ENCODE peak calls at places on chromosomes 5 and 9, in four cellular contexts. Z is IMR-90, S is mesendoderm, K is H1. E is an unnamed sample.
A peak's percentile ranks its signal among the peaks of the same experiment; 100 is the strongest.

GRCh38 chr9:73183917-73184861 is 32.5 kb downstream of the ANXA1 start:
- DNase-seq in Z (peak; percentile 65), S (peak; percentile 29), K (no peak), E (no peak)

GRCh38 chr9:96251451-96251850 is 50.5 kb downstream of the HSD17B3 start:
- DNase-seq in Z (no peak), S (no peak), K (no peak), E (no peak)

GRCh38 chr9:110049699-110050450 is 158.1 kb downstream of the C9orf152 start:
- DNase-seq in Z (no peak), S (peak; percentile 62), K (no peak), E (peak; percentile 48)

GRCh38 chr9:95901506-95901905 is 26.0 kb downstream of the ERCC6L2 start:
- DNase-seq in Z (no peak), S (no peak), K (no peak), E (no peak)

GRCh38 chr9:126157409-126157808 is 169.2 kb upstream of the MVB12B start:
- DNase-seq in Z (no peak), S (no peak), K (no peak), E (no peak)

GRCh38 chr9:99115947-99116543 is 11.1 kb downstream of the TGFBR1 start:
- DNase-seq in Z (no peak), S (peak; percentile 19), K (no peak), E (no peak)

GRCh38 chr9:3768698-3769458 is 243.1 kb upstream of the RFX3 start:
- DNase-seq in Z (peak; percentile 11), S (no peak), K (no peak), E (no peak)

GRCh38 chr9:89674667-89675402 is 70.0 kb downstream of the GADD45G start:
- DNase-seq in Z (no peak), S (peak; percentile 93), K (peak; percentile 70), E (peak; percentile 86)

GRCh38 chr5:172713113-172713808 is 57.7 kb downstream of the DUSP1 start:
- DNase-seq in Z (no peak), S (no peak), K (no peak), E (no peak)

GRCh38 chr5:2629035-2629434 is 122.4 kb downstream of the IRX2 start:
- DNase-seq in Z (no peak), S (peak; percentile 23), K (no peak), E (no peak)

GRCh38 chr5:120464627-120465280 is 654 bp downstream of the PRR16 start:
- DNase-seq in Z (peak; percentile 64), S (peak; percentile 71), K (no peak), E (peak; percentile 60)

GRCh38 chr5:150069619-150070276 is 16.6 kb downstream of the CSF1R start:
- DNase-seq in Z (no peak), S (no peak), K (no peak), E (no peak)

GRCh38 chr9:34413229-34413852 is 36.6 kb upstream of the MYORG start:
- DNase-seq in Z (peak; percentile 43), S (peak; percentile 69), K (no peak), E (peak; percentile 58)

GRCh38 chr9:20683351-20684034 is 566 bp upstream of the FOCAD start:
- DNase-seq in Z (peak; percentile 70), S (peak; percentile 63), K (no peak), E (no peak)

GRCh38 chr9:37919166-37919955 is 15.4 kb upstream of the SLC25A51 start:
- DNase-seq in Z (no peak), S (no peak), K (no peak), E (no peak)

GRCh38 chr5:130109152-130109551 is 204.9 kb downstream of the CHSY3 start:
- DNase-seq in Z (peak; percentile 18), S (peak; percentile 66), K (no peak), E (no peak)

GRCh38 chr5:18534119-18534518 is 899.9 kb downstream of the TAF11L14 start:
- DNase-seq in Z (no peak), S (peak; percentile 45), K (peak; percentile 46), E (peak; percentile 67)

GRCh38 chr5:56100429-56101176 is 105.8 kb upstream of the IL6ST start:
- DNase-seq in Z (no peak), S (no peak), K (no peak), E (no peak)

GRCh38 chr5:122156724-122157325 is 27.5 kb downstream of the ZNF474 start:
- DNase-seq in Z (peak; percentile 78), S (peak; percentile 60), K (no peak), E (no peak)

GRCh38 chr9:37801287-37801850 is 772 bp downstream of the DCAF10 start:
- DNase-seq in Z (peak; percentile 9), S (peak; percentile 53), K (no peak), E (peak; percentile 32)

GRCh38 chr9:100150209-100150608 is 51.2 kb downstream of the INVS start:
- DNase-seq in Z (peak; percentile 44), S (no peak), K (no peak), E (no peak)

GRCh38 chr5:173513521-173513991 is 102.9 kb downstream of the BOD1 start:
- DNase-seq in Z (peak; percentile 34), S (no peak), K (no peak), E (no peak)

GRCh38 chr5:18984559-18985080 is 1003.4 kb downstream of the CDH18 start:
- DNase-seq in Z (no peak), S (no peak), K (no peak), E (no peak)

GRCh38 chr9:99192786-99193465 is 28.8 kb downstream of the ALG2 start:
- DNase-seq in Z (peak; percentile 24), S (peak; percentile 52), K (no peak), E (no peak)

GRCh38 chr5:41094871-41095270 is 23.7 kb upstream of the MROH2B start:
- DNase-seq in Z (no peak), S (peak; percentile 45), K (no peak), E (no peak)

GRCh38 chr5:133366438-133366837 is 245.9 kb downstream of the FSTL4 start:
- DNase-seq in Z (no peak), S (peak; percentile 20), K (no peak), E (no peak)

GRCh38 chr5:14600846-14601245 is 19.3 kb downstream of the OTULINL start:
- DNase-seq in Z (no peak), S (no peak), K (no peak), E (no peak)
- H4K5ac ChIP-seq in Z (no peak overlapping the region), S (no peak overlapping the region), K (no peak overlapping the region), E (no peak overlapping the region)

DNA sequence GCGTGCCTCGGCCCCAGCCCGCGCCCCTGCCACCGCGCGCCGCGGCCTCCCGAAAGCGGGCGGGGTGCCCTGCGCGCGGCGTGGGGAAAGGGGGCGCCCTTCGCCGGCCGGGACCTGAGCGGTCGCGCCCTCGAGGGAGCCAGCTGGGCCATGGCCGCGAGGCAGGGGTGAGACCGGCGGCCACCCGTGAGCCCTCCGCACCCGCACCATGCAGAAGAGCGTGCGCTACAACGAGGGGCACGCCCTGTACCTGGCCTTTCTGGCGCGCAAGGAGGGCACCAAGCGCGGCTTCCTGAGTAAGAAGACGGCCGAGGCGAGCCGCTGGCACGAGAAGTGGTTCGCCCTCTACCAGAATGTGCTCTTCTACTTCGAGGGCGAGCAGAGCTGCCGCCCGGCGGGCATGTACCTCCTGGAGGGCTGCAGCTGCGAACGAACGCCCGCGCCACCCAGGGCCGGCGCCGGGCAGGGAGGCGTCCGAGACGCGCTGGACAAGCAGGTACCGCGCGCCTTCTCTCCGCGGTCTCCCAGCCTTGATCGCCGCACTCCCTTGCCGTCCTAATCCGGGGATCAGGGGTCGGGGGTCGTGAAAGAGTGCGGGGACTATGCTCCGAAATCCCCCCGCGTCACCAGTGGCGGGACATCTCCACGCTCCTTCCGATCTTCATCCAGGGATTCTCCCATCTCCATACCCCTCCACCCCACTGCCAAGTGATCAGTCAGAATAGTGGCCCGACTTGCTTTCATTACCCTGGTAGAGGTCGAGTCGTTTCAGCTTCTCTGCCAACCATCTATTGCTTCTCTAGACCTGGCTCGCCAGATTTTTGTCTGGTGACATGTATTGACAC is 590 bp downstream of the RASGRF2 start:
- DNase-seq in Z (peak; percentile 21), S (peak; percentile 55), K (no peak), E (peak; percentile 47)
- H3K27ac ChIP-seq in Z (peak overlapping the region; percentile 86), S (no peak overlapping the region), K (no peak overlapping the region), E (no peak overlapping the region)

GRCh38 chr9:123347289-123348060 is 8.5 kb upstream of the CRB2 start:
- DNase-seq in Z (no peak), S (no peak), K (no peak), E (no peak)

GRCh38 chr9:123346826-123347225 is 9.2 kb upstream of the CRB2 start:
- DNase-seq in Z (no peak), S (no peak), K (no peak), E (no peak)

GRCh38 chr9:123349033-123349432 is 7.0 kb upstream of the CRB2 start:
- DNase-seq in Z (no peak), S (no peak), K (no peak), E (no peak)

GRCh38 chr9:123349691-123350480 is 6.1 kb upstream of the CRB2 start:
- DNase-seq in Z (peak; percentile 43), S (peak; percentile 86), K (peak; percentile 46), E (peak; percentile 82)

DNA sequence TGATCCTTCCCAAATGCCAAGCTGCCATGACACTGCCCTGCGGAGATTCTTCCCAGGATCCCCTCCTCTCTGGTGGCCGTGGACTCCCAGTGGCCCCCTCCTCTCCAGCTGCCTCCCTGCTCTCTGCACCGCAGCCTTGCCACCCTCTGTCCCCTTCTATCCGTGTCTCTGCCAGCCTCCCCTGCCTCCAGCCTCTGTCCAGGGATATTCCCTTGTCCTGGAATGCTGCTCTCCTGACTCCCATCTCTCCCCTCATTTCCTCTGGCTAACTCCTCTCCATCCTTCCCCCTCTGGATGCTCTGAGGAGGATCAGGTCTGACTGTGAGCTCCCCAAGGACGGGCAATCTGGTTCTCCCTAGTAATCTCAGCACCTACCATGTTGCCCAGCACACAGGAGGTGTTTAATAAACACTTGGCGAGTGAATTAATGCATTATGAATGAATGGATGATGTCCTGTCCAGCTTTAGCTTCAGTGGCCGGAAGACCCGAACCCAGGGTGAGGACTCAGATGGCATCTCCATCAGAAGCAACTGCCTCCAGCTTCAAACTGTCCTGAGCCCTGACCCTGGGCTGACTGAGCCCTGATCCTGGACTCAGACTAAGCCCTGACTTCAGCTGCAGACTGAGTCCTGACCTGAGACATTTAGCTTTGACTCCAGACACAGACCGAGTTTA is 7.5 kb upstream of the CRB2 start:
- DNase-seq in Z (no peak), S (no peak), K (no peak), E (no peak)
- H3K4me1 ChIP-seq in Z (no peaks in the 10 kb centered on the region), S (no peaks in the 10 kb centered on the region), K (no peaks in the 10 kb centered on the region), E (no peaks in the 10 kb centered on the region)

GRCh38 chr9:90805006-90805993 is 3.7 kb downstream of the SYK start:
- DNase-seq in Z (no peak), S (no peak), K (no peak), E (no peak)

GRCh38 chr9:90808226-90808797 is 6.7 kb downstream of the SYK start:
- DNase-seq in Z (no peak), S (no peak), K (no peak), E (no peak)

GRCh38 chr9:90810686-90811085 is 9.1 kb downstream of the SYK start:
- DNase-seq in Z (no peak), S (no peak), K (no peak), E (no peak)

GRCh38 chr9:90807006-90807405 is 5.4 kb downstream of the SYK start:
- DNase-seq in Z (no peak), S (no peak), K (no peak), E (no peak)

DNA sequence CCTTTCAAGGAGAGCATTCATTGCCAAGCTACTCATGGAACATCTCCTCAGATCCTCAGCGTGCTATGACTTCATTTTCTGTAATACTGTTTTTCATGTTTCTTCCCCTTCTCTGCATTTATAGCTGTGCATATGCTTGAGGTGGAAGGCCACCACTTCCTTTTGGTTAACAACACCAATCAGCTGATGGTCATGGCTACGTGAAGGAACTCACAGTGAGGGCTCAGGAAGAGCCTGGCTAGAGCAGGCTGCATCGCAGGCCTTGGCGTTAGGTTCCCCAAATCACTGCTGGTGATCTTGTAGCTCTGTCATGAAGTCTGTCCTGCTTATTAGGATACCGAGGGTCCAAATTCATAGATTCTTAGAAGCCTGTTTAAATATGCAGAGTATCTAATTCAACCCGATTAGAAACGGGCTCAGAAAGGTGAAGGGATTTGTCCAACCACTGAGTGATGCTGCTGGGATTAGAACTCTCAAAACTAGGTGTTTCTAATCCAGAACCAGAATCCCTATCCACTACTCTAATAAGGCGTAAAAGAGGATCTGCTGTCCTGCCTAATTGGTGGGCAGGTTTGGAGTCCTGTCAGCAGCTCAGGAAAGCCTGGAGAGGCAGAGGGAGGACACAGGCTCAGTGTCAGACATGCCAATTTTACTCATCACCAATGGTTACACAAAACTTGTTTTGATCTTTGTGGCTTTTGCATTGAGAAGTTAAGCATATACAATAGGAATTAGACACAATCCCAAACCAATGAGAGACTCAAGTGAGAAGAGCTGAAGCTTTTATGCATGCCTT is 7.5 kb downstream of the SYK start:
- DNase-seq in Z (no peak), S (no peak), K (no peak), E (no peak)
- H4K5ac ChIP-seq in Z (no peak overlapping the region), S (no peak overlapping the region), K (no peak overlapping the region), E (no peak overlapping the region)